ENCODE peak calls at places on chromosomes 11 and 22, in nine cellular contexts. T, X, V, Q, K, N, J, R and E are unnamed samples.
A peak's percentile ranks its signal among the peaks of the same experiment; 100 is the strongest.

GRCh38 chr22:33579448-33580093 is 340.7 kb downstream of the LARGE1 start:
- DNase-seq in T (peak; percentile 54), X (peak; percentile 45), V (no peak), Q (peak; percentile 40), K (peak; percentile 78), N (no peak), J (peak; percentile 43), R (peak; percentile 53), E (peak; percentile 75)

GRCh38 chr11:111575748-111576147 is 26.5 kb upstream of the SIK2 start:
- DNase-seq in T (no peak), X (no peak), V (no peak), Q (no peak), K (no peak), N (no peak), J (no peak), R (no peak), E (no peak)

GRCh38 chr11:104191124-104191523 is 27.2 kb upstream of the PDGFD start:
- DNase-seq in T (no peak), X (no peak), V (no peak), Q (peak; percentile 10), K (no peak), N (no peak), J (no peak), R (no peak), E (no peak)

GRCh38 chr11:72760543-72761400 is 8.6 kb upstream of the ARAP1 start:
- DNase-seq in T (no peak), X (no peak), V (no peak), Q (no peak), K (no peak), N (no peak), J (no peak), R (no peak), E (no peak)

GRCh38 chr11:2709429-2709828 is 9.6 kb upstream of the KCNQ1OT1 start:
- DNase-seq in T (no peak), X (no peak), V (no peak), Q (no peak), K (no peak), N (no peak), J (no peak), R (no peak), E (no peak)

GRCh38 chr11:91513734-91514133 is 710.9 kb upstream of the FAT3 start:
- DNase-seq in T (no peak), X (no peak), V (no peak), Q (peak; percentile 55), K (no peak), N (no peak), J (no peak), R (no peak), E (no peak)

GRCh38 chr11:45048870-45049825 is 97.3 kb upstream of the PRDM11 start:
- DNase-seq in T (no peak), X (no peak), V (no peak), Q (no peak), K (peak; percentile 45), N (no peak), J (no peak), R (no peak), E (peak; percentile 79)

GRCh38 chr11:116738975-116739374 is 33.8 kb downstream of the BUD13 start:
- DNase-seq in T (no peak), X (no peak), V (no peak), Q (no peak), K (no peak), N (no peak), J (no peak), R (no peak), E (no peak)

GRCh38 chr22:19292262-19293230 is 1.0 kb upstream of the CLTCL1 start:
- DNase-seq in T (no peak), X (peak; percentile 10), V (peak; percentile 64), Q (no peak), K (no peak), N (peak; percentile 68), J (no peak), R (no peak), E (peak; percentile 19)

GRCh38 chr11:116773203-116774112 is 671 bp upstream of the BUD13 start:
- DNase-seq in T (no peak), X (no peak), V (no peak), Q (no peak), K (no peak), N (no peak), J (no peak), R (no peak), E (no peak)

GRCh38 chr11:118915941-118916841 is 9.5 kb downstream of the BCL9L start:
- DNase-seq in T (no peak), X (no peak), V (no peak), Q (no peak), K (no peak), N (no peak), J (no peak), R (no peak), E (no peak)

GRCh38 chr11:94740083-94740974 is 27.8 kb upstream of the AMOTL1 start:
- DNase-seq in T (no peak), X (peak; percentile 30), V (peak; percentile 69), Q (peak; percentile 54), K (peak; percentile 40), N (peak; percentile 70), J (no peak), R (peak; percentile 54), E (peak; percentile 63)

GRCh38 chr11:78048561-78048960 is 15.1 kb upstream of the THRSP start:
- DNase-seq in T (no peak), X (no peak), V (no peak), Q (no peak), K (no peak), N (no peak), J (no peak), R (no peak), E (peak; percentile 70)

GRCh38 chr11:63608353-63609345 is 5.6 kb downstream of the PLAAT3 start:
- DNase-seq in T (no peak), X (no peak), V (no peak), Q (no peak), K (no peak), N (peak; percentile 19), J (no peak), R (no peak), E (no peak)

GRCh38 chr11:44943118-44943517 is 7.6 kb downstream of the TP53I11 start:
- DNase-seq in T (peak; percentile 43), X (no peak), V (peak; percentile 71), Q (no peak), K (no peak), N (no peak), J (no peak), R (no peak), E (no peak)

GRCh38 chr22:29343313-29343805 is 27.9 kb upstream of the RASL10A start:
- DNase-seq in T (peak; percentile 49), X (peak; percentile 41), V (peak; percentile 85), Q (peak; percentile 47), K (peak; percentile 49), N (no peak), J (no peak), R (no peak), E (peak; percentile 62)

GRCh38 chr11:93225642-93226041 is 27.9 kb upstream of the SLC36A4 start:
- DNase-seq in T (no peak), X (no peak), V (no peak), Q (peak; percentile 54), K (no peak), N (no peak), J (no peak), R (no peak), E (no peak)

GRCh38 chr11:107769189-107769588 is 57.3 kb upstream of the SLN start:
- DNase-seq in T (no peak), X (no peak), V (no peak), Q (peak; percentile 91), K (no peak), N (no peak), J (peak; percentile 54), R (no peak), E (no peak)

GRCh38 chr11:120316880-120317688 is 8.0 kb upstream of the TLCD5 start:
- DNase-seq in T (peak; percentile 86), X (no peak), V (peak; percentile 86), Q (peak; percentile 99), K (peak; percentile 69), N (peak; percentile 82), J (no peak), R (no peak), E (no peak)

DNA sequence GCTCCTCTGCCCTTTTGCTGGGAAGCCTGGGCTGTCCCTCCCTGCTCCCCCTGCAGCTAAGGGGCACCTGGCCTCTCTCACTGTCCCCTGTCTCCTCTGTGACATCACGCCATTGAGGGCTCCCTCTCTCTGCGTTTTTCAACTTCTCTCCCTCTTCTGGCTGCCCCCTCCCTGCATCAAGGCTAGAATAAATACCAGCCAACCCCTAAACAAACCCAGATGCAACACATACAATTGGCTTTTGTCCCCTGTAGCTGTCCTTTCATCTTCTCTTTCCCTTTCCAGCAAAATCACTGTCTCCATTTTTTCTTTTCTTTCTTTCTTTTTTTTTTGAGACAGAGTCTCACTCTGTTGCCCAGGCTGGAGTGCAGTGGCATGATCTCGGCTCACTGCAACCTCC is 3.3 kb upstream of the MIEF1 start:
- DNase-seq in T (no peak), X (peak; percentile 41), V (no peak), Q (no peak), K (no peak), N (no peak), J (no peak), R (no peak), E (no peak)
- H3K27ac ChIP-seq in T (no peak overlapping the region), X (peak overlapping the region; percentile 94), V (no peak overlapping the region), Q (no peak overlapping the region), K (peak overlapping the region; percentile 4), N (no peak overlapping the region), J (no peak overlapping the region), R (no peak overlapping the region), E (no peak overlapping the region)

DNA sequence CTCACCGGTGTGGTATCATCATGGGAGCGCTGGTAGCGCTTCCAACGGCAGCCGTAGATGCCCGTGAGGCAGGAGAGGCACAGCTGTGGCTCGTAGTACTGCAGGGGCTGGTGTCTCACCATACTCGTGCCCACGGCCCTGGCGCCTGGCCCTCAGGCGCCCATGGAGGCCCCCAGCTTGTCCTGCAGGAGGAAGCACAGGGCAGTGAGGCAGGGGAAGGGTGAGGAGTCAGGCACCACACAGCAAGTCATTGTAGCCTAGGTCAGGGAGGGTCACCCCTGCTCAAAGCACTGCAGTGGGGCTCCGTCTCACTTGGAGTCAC is 44.6 kb upstream of the KLHL35 start:
- DNase-seq in T (no peak), X (no peak), V (no peak), Q (no peak), K (no peak), N (no peak), J (no peak), R (no peak), E (no peak)
- H3K27ac ChIP-seq in T (no peak overlapping the region), X (no peak overlapping the region), V (no peak overlapping the region), Q (no peak overlapping the region), K (no peak overlapping the region), N (no peak overlapping the region), J (no peak overlapping the region), R (no peak overlapping the region), E (peak overlapping the region; percentile 72)

GRCh38 chr22:41487037-41487963 is 18.4 kb downstream of the ACO2 start:
- DNase-seq in T (no peak), X (no peak), V (no peak), Q (no peak), K (no peak), N (no peak), J (no peak), R (no peak), E (peak; percentile 58)
- H3K27ac ChIP-seq in T (peak overlapping the region; percentile 75), X (no peak overlapping the region), V (no peak overlapping the region), Q (no peak overlapping the region), K (no peak overlapping the region), N (no peak overlapping the region), J (no peak overlapping the region), R (no peak overlapping the region), E (peak overlapping the region; percentile 84)

DNA sequence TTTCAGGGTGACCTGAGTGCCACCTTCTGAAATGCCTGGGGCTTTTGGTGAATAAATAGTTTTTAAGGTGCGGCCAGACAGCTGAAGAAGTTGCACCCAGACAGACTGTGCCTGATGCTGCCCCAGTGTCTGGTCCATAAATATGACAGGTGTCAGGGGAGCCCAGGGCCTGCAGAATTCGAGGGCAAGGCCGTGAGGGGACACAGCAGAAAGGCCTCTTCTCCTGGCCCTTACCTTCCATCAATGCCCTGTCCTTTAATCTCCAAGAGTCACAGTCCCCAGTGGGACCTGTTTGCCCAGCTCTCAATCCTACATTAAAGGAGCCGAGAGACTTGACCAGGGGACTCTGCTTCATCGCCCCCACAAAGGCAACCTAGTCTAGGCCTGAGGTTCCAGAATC is 45.7 kb downstream of the NAT10 start:
- DNase-seq in T (no peak), X (no peak), V (no peak), Q (no peak), K (no peak), N (no peak), J (no peak), R (no peak), E (no peak)
- H3K27ac ChIP-seq in T (no peak overlapping the region), X (no peak overlapping the region), V (no peak overlapping the region), Q (no peak overlapping the region), K (peak overlapping the region; percentile 60), N (no peak overlapping the region), J (no peak overlapping the region), R (no peak overlapping the region), E (peak overlapping the region; percentile 95)